ENCODE peak calls at places on chromosomes 13 and 19, in six cellular contexts. I is transverse colon, C is upper lobe of left lung, R is HepG2, H is GM12878, E is stomach. S is an unnamed sample.

GRCh38 chr13:84358601-84359000 is 476.3 kb upstream of the SLITRK1 start:
- DNase-seq in I (no peak), C (no peak), R (no peak), H (no peak), E (no peak), S (no peak)

GRCh38 chr19:6739390-6739883 is at the start of gene TRIP10:
- DNase-seq in I (peak; percentile 89), C (peak; percentile 96), R (peak; percentile 68), H (no peak), E (peak; percentile 90), S (peak; percentile 90)

GRCh38 chr13:41648314-41648935 is 191.1 kb downstream of the RGCC start:
- DNase-seq in I (no peak), C (no peak), R (peak; percentile 98), H (no peak), E (no peak), S (no peak)

GRCh38 chr19:14554382-14554812 is 17.5 kb downstream of the NDUFB7 start:
- DNase-seq in I (peak; percentile 30), C (no peak), R (peak; percentile 76), H (no peak), E (no peak), S (no peak)

GRCh38 chr19:40223135-40223822 is 3.2 kb downstream of the CCNP start:
- DNase-seq in I (peak; percentile 67), C (peak; percentile 90), R (no peak), H (no peak), E (peak; percentile 30), S (no peak)

GRCh38 chr19:13022859-13023636 is 27.8 kb downstream of the NFIX start:
- DNase-seq in I (peak; percentile 76), C (no peak), R (peak; percentile 79), H (no peak), E (peak; percentile 68), S (peak; percentile 93)

GRCh38 chr19:1945899-1946298 is 4.9 kb downstream of the CSNK1G2 start:
- DNase-seq in I (peak; percentile 65), C (peak; percentile 66), R (peak; percentile 58), H (no peak), E (peak; percentile 40), S (no peak)

GRCh38 chr13:106580551-106580950 is 12.6 kb upstream of the ARGLU1 start:
- DNase-seq in I (no peak), C (no peak), R (no peak), H (no peak), E (no peak), S (no peak)

GRCh38 chr13:102233566-102234208 is 168.2 kb downstream of the FGF14 start:
- DNase-seq in I (no peak), C (no peak), R (no peak), H (no peak), E (no peak), S (no peak)

GRCh38 chr13:35722438-35723060 is 246.1 kb upstream of the MAB21L1 start:
- DNase-seq in I (no peak), C (no peak), R (no peak), H (no peak), E (no peak), S (no peak)

GRCh38 chr13:73065665-73066350 is 7.0 kb downstream of the KLF5 start:
- DNase-seq in I (peak; percentile 49), C (no peak), R (no peak), H (no peak), E (no peak), S (no peak)

GRCh38 chr13:57630661-57631606 is 610 bp upstream of the PCDH17 start:
- DNase-seq in I (no peak), C (peak; percentile 66), R (no peak), H (no peak), E (no peak), S (no peak)

GRCh38 chr19:11247391-11247790 is 8.0 kb downstream of the ANGPTL8 start:
- DNase-seq in I (no peak), C (peak; percentile 68), R (no peak), H (no peak), E (no peak), S (no peak)

GRCh38 chr13:50523307-50523706 is 320.2 kb downstream of the DLEU7 start:
- DNase-seq in I (no peak), C (no peak), R (no peak), H (no peak), E (no peak), S (no peak)

GRCh38 chr13:78604782-78605611 is 1.6 kb upstream of the POU4F1 start:
- DNase-seq in I (no peak), C (no peak), R (peak; percentile 50), H (no peak), E (no peak), S (no peak)

GRCh38 chr19:48513289-48514122 is 1.9 kb upstream of the LMTK3 start:
- DNase-seq in I (peak; percentile 75), C (peak; percentile 88), R (peak; percentile 58), H (no peak), E (peak; percentile 72), S (no peak)

GRCh38 chr19:12065100-12065538 is 588 bp downstream of the ZNF844 start:
- DNase-seq in I (peak; percentile 16), C (no peak), R (no peak), H (no peak), E (no peak), S (peak; percentile 61)

GRCh38 chr13:24613128-24613527 is 67.1 kb upstream of the ATP12A start:
- DNase-seq in I (no peak), C (no peak), R (no peak), H (no peak), E (no peak), S (no peak)

GRCh38 chr13:94061316-94061715 is 418.2 kb downstream of the DCT start:
- DNase-seq in I (no peak), C (no peak), R (no peak), H (no peak), E (no peak), S (no peak)

GRCh38 chr13:41634407-41634806 is 177.1 kb downstream of the RGCC start:
- DNase-seq in I (no peak), C (no peak), R (no peak), H (no peak), E (no peak), S (no peak)

GRCh38 chr19:39080431-39080830 is 3.7 kb upstream of the ACP7 start:
- DNase-seq in I (no peak), C (no peak), R (no peak), H (no peak), E (no peak), S (no peak)

GRCh38 chr13:37102896-37103295 is 2.6 kb downstream of the CSNK1A1L start:
- DNase-seq in I (no peak), C (no peak), R (no peak), H (no peak), E (no peak), S (no peak)

GRCh38 chr13:25330541-25330940 is 29.1 kb downstream of the NUP58 start:
- DNase-seq in I (no peak), C (no peak), R (no peak), H (no peak), E (no peak), S (no peak)

GRCh38 chr13:101341464-101341863 is 74.8 kb downstream of the NALCN start:
- DNase-seq in I (no peak), C (no peak), R (no peak), H (no peak), E (no peak), S (no peak)

GRCh38 chr19:50252111-50252886 is 48.9 kb downstream of the MYH14 start:
- DNase-seq in I (peak; percentile 26), C (no peak), R (no peak), H (no peak), E (no peak), S (no peak)

GRCh38 chr13:80339578-80339840 is 1.4 kb downstream of the SPRY2 start:
- DNase-seq in I (no peak), C (no peak), R (no peak), H (no peak), E (no peak), S (no peak)

DNA sequence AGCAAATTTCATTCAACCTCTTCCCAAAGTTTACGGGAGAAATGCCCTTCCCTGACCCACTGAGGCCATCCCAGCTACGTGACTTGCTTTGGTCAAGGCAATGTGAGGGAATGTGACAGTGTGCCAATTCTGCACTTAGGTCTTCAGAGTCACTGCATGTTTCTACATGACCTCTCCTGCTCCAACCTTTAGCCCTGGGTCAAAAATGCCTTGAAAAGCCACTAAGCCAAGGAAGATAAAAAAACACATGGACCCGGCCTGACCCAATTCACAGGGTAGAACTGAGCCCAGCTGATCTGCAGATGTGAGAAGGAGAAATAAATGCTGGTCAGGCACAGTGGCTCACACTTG is 30.0 kb downstream of the ZNRF4 start:
- DNase-seq in I (no peak), C (no peak), R (no peak), H (no peak), E (no peak), S (no peak)
- TF ChIP-seq POLR2AphosphoS5 in I (no peak), C (no peak), R (no peak), H (no peak), E (no peak), S (no peak)

DNA sequence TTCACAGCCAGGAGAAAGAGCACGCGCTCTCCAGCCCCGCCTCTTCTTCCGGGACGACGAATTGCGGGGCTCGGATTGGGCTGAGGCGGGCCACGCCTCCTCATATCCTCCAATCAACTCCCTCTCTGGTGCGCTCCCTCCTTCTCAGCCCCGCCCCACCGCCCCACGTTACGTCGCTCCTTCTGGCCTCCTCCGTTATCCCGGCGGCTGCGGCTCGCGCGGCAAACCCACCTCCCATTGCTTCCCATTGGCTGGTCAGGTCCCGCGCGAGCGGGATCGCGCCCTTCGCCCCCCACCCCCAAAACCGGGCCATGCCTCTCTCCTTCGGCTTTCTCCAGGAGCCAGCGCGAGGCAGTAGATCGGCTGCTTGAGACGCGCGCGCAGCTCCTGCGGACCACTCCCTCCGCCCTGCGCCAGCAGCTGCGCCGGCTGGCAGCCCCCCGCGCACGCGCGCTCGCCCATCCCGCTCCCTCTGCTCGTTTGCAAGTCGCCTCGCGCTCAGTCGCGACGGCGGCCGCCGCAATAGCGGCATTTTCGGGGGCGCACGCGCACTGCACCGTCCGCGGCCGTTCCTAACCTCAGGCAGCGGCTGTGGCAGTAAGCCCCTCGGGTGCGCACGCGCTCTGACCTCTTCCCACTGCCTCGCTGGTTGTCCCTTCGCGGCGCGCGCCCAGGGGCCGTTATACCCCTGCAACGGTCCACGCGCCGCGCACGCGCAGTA is 512 bp upstream of the ARHGAP35 start:
- DNase-seq in I (peak; percentile 98), C (peak; percentile 98), R (peak; percentile 96), H (peak; percentile 92), E (peak; percentile 98), S (peak; percentile 99)
- TF ChIP-seq EP300 in I (no peak), C (no peak), R (no peak), H (no peak), E (no peak), S (no peak)

GRCh38 chr19:33408116-33408515 is 34.6 kb downstream of the CEBPG start:
- DNase-seq in I (no peak), C (no peak), R (no peak), H (no peak), E (no peak), S (no peak)
- TF ChIP-seq POLR2AphosphoS5 in I (no peak), C (no peak), R (no peak), H (no peak), E (no peak), S (no peak)

GRCh38 chr13:109720758-109721184 is 65.6 kb downstream of the IRS2 start:
- DNase-seq in I (no peak), C (no peak), R (peak; percentile 35), H (no peak), E (peak; percentile 55), S (no peak)

GRCh38 chr13:109718726-109719125 is 67.7 kb downstream of the IRS2 start:
- DNase-seq in I (no peak), C (no peak), R (no peak), H (no peak), E (no peak), S (no peak)

GRCh38 chr13:109717686-109718085 is 68.7 kb downstream of the IRS2 start:
- DNase-seq in I (no peak), C (no peak), R (no peak), H (no peak), E (no peak), S (no peak)

GRCh38 chr13:109722068-109722467 is 64.3 kb downstream of the IRS2 start:
- DNase-seq in I (no peak), C (no peak), R (no peak), H (no peak), E (no peak), S (no peak)

GRCh38 chr13:109719962-109720646 is 66.3 kb downstream of the IRS2 start:
- DNase-seq in I (no peak), C (no peak), R (no peak), H (no peak), E (no peak), S (no peak)
- TF ChIP-seq EP300 in I (no peak), C (no peak), R (no peak), H (no peak), E (no peak), S (no peak)

S was measured in suprapubic skin.